ENCODE peak calls at places on chromosome 5, in ten cellular contexts. V, E, P, N, T, U, C, A, L and Y are unnamed samples.

GRCh38 chr5:43565043-43565442 is 8.2 kb upstream of the PAIP1 start:
- DNase-seq in V (no peak), E (no peak), P (no peak), N (no peak), T (no peak), U (no peak), C (no peak), A (no peak), L (no peak), Y (no peak)

GRCh38 chr5:172699999-172700685 is 59.1 kb downstream of the NEURL1B start:
- DNase-seq in V (no peak), E (no peak), P (no peak), N (no peak), T (no peak), U (no peak), C (no peak), A (no peak), L (no peak), Y (no peak)

GRCh38 chr5:64207978-64208377 is 42.3 kb downstream of the RNF180 start:
- DNase-seq in V (no peak), E (no peak), P (no peak), N (no peak), T (no peak), U (peak; percentile 21), C (no peak), A (no peak), L (no peak), Y (no peak)

GRCh38 chr5:169020102-169020501 is 280.8 kb downstream of the SLIT3 start:
- DNase-seq in V (no peak), E (no peak), P (no peak), N (peak; percentile 55), T (no peak), U (no peak), C (no peak), A (no peak), L (no peak), Y (no peak)

GRCh38 chr5:95440825-95441224 is 49.7 kb downstream of the FAM81B start:
- DNase-seq in V (no peak), E (no peak), P (peak; percentile 2), N (no peak), T (no peak), U (no peak), C (no peak), A (no peak), L (no peak), Y (no peak)

GRCh38 chr5:147140558-147140957 is 94.3 kb upstream of the STK32A start:
- DNase-seq in V (no peak), E (no peak), P (no peak), N (no peak), T (no peak), U (no peak), C (no peak), A (no peak), L (no peak), Y (no peak)

GRCh38 chr5:10521466-10522223 is 42.2 kb upstream of the ANKRD33B start:
- DNase-seq in V (no peak), E (no peak), P (no peak), N (peak; percentile 50), T (no peak), U (no peak), C (no peak), A (no peak), L (no peak), Y (no peak)

GRCh38 chr5:68528877-68529276 is 313.3 kb downstream of the PIK3R1 start:
- DNase-seq in V (no peak), E (no peak), P (no peak), N (no peak), T (no peak), U (no peak), C (no peak), A (no peak), L (no peak), Y (no peak)

GRCh38 chr5:174664180-174664850 is 60.1 kb upstream of the MSX2 start:
- DNase-seq in V (no peak), E (no peak), P (no peak), N (no peak), T (no peak), U (no peak), C (no peak), A (no peak), L (no peak), Y (no peak)

GRCh38 chr5:133287500-133287899 is 235.7 kb downstream of the HSPA4 start:
- DNase-seq in V (no peak), E (no peak), P (no peak), N (peak; percentile 57), T (no peak), U (no peak), C (no peak), A (no peak), L (peak; percentile 62), Y (no peak)

GRCh38 chr5:178590141-178590923 is at the start of gene COL23A1:
- DNase-seq in V (no peak), E (peak; percentile 29), P (peak; percentile 11), N (peak; percentile 68), T (peak; percentile 75), U (peak; percentile 7), C (peak; percentile 22), A (no peak), L (peak; percentile 59), Y (no peak)

GRCh38 chr5:35777358-35778087 is 79.2 kb upstream of the IL7R start:
- DNase-seq in V (no peak), E (peak; percentile 38), P (peak; percentile 72), N (peak; percentile 40), T (peak; percentile 60), U (peak; percentile 76), C (peak; percentile 48), A (no peak), L (peak; percentile 26), Y (peak; percentile 25)

GRCh38 chr5:163496286-163496685 is 9.1 kb upstream of the MAT2B start:
- DNase-seq in V (no peak), E (no peak), P (no peak), N (no peak), T (no peak), U (no peak), C (no peak), A (no peak), L (no peak), Y (no peak)

GRCh38 chr5:148561712-148562365 is 92.5 kb downstream of the HTR4 start:
- DNase-seq in V (no peak), E (no peak), P (no peak), N (no peak), T (no peak), U (no peak), C (no peak), A (no peak), L (no peak), Y (no peak)

GRCh38 chr5:35990941-35991592 is at the start of gene UGT3A1:
- DNase-seq in V (no peak), E (no peak), P (peak; percentile 79), N (no peak), T (no peak), U (no peak), C (peak; percentile 36), A (no peak), L (no peak), Y (no peak)

GRCh38 chr5:155087036-155087435 is 73.5 kb downstream of the KIF4B start:
- DNase-seq in V (no peak), E (no peak), P (no peak), N (no peak), T (no peak), U (no peak), C (no peak), A (no peak), L (no peak), Y (no peak)

GRCh38 chr5:64164166-64164565 is 1.5 kb upstream of the RNF180 start:
- DNase-seq in V (no peak), E (no peak), P (no peak), N (no peak), T (no peak), U (no peak), C (no peak), A (no peak), L (no peak), Y (no peak)

GRCh38 chr5:23451156-23451555 is 56.3 kb upstream of the PRDM9 start:
- DNase-seq in V (no peak), E (no peak), P (no peak), N (no peak), T (no peak), U (no peak), C (no peak), A (no peak), L (no peak), Y (no peak)

GRCh38 chr5:81303563-81303962 is 2.2 kb downstream of the ZCCHC9 start:
- DNase-seq in V (no peak), E (no peak), P (no peak), N (no peak), T (no peak), U (peak; percentile 23), C (no peak), A (no peak), L (no peak), Y (no peak)

GRCh38 chr5:146947181-146947941 is 68.8 kb upstream of the PPP2R2B start:
- DNase-seq in V (no peak), E (no peak), P (no peak), N (peak; percentile 21), T (no peak), U (no peak), C (no peak), A (no peak), L (no peak), Y (no peak)

GRCh38 chr5:155080721-155081120 is 67.2 kb downstream of the KIF4B start:
- DNase-seq in V (no peak), E (no peak), P (no peak), N (no peak), T (no peak), U (no peak), C (no peak), A (no peak), L (no peak), Y (no peak)

GRCh38 chr5:108386345-108387061 is 4.6 kb upstream of the FBXL17 start:
- DNase-seq in V (no peak), E (no peak), P (no peak), N (no peak), T (no peak), U (no peak), C (no peak), A (no peak), L (no peak), Y (no peak)

GRCh38 chr5:101084353-101084752 is 181.3 kb upstream of the ST8SIA4 start:
- DNase-seq in V (no peak), E (no peak), P (no peak), N (no peak), T (no peak), U (no peak), C (no peak), A (no peak), L (no peak), Y (no peak)

GRCh38 chr5:33936004-33936380 is 194 bp upstream of the RXFP3 start:
- DNase-seq in V (peak; percentile 91), E (no peak), P (no peak), N (peak; percentile 32), T (peak; percentile 48), U (peak; percentile 24), C (peak; percentile 15), A (peak; percentile 30), L (peak; percentile 54), Y (no peak)

GRCh38 chr5:135605221-135605620 is 26.4 kb upstream of the CXCL14 start:
- DNase-seq in V (peak; percentile 27), E (no peak), P (no peak), N (no peak), T (no peak), U (no peak), C (no peak), A (no peak), L (no peak), Y (no peak)

GRCh38 chr5:111967463-111967862 is 210.5 kb upstream of the NREP start:
- DNase-seq in V (no peak), E (no peak), P (no peak), N (no peak), T (no peak), U (no peak), C (no peak), A (no peak), L (no peak), Y (no peak)

GRCh38 chr5:103037673-103038455 is 82.1 kb downstream of the GIN1 start:
- DNase-seq in V (no peak), E (no peak), P (no peak), N (no peak), T (no peak), U (no peak), C (no peak), A (no peak), L (no peak), Y (no peak)

GRCh38 chr5:32780508-32780919 is 69.4 kb downstream of the NPR3 start:
- DNase-seq in V (no peak), E (no peak), P (no peak), N (no peak), T (no peak), U (no peak), C (no peak), A (no peak), L (no peak), Y (no peak)